ENCODE peak calls at places on chromosomes 13 and 19, in six cellular contexts. P is GOT3, H is NCI-H2081, J is GM04504, G is body of pancreas, S is psoas muscle. U is an unnamed sample.

GRCh38 chr13:92966900-92967299 is 259.7 kb upstream of the GPC6 start:
- DNase-seq in J (no peak), P (no peak), S (no peak), H (no peak), G (no peak), U (no peak)

GRCh38 chr19:42207767-42208259 is 9.7 kb downstream of the DEDD2 start:
- DNase-seq in P (no peak), J (peak; percentile 57), S (no peak), H (no peak), G (no peak), U (no peak)

GRCh38 chr19:19300613-19301012 is 19.7 kb downstream of the SUGP1 start:
- DNase-seq in J (no peak), H (no peak), S (no peak), G (no peak), P (no peak), U (no peak)

GRCh38 chr19:2560369-2560768 is 84.4 kb downstream of the GADD45B start:
- DNase-seq in H (no peak), J (no peak), G (no peak), S (no peak), P (no peak), U (no peak)

GRCh38 chr13:48500652-48501197 is 32.2 kb downstream of the RCBTB2 start:
- DNase-seq in H (no peak), P (no peak), J (peak; percentile 74), S (no peak), G (no peak), U (no peak)

GRCh38 chr13:20053016-20053415 is 94.5 kb downstream of the ZMYM2 start:
- DNase-seq in J (no peak), S (no peak), H (no peak), G (no peak), P (no peak), U (no peak)

GRCh38 chr19:19674315-19674714 is 5.7 kb downstream of the ZNF101 start:
- DNase-seq in J (no peak), H (no peak), G (no peak), P (no peak), S (no peak), U (no peak)

GRCh38 chr19:4692275-4693077 is 22.3 kb upstream of the MYDGF start:
- DNase-seq in S (no peak), H (no peak), G (no peak), J (no peak), P (no peak), U (no peak)